ENCODE peak calls at places on chromosomes 11 and 22, in four cellular contexts. H is IMR-90, A is transverse colon, D is spleen. Z is an unnamed sample.

GRCh38 chr11:1200611-1201191 is 22.2 kb upstream of the MUC5B start:
- DNase-seq in A (peak; percentile 8), H (no peak), D (peak; percentile 58), Z (peak; percentile 56)

GRCh38 chr22:39528080-39528661 is 4.4 kb downstream of the RPS19BP1 start:
- DNase-seq in H (no peak), D (peak; percentile 84), A (peak; percentile 41), Z (no peak)

GRCh38 chr22:35195226-35195625 is 62.1 kb upstream of the HMGXB4 start:
- DNase-seq in A (no peak), H (no peak), D (no peak), Z (no peak)

GRCh38 chr11:65204646-65205601 is 23.2 kb downstream of the CAPN1 start:
- DNase-seq in D (peak; percentile 82), H (peak; percentile 13), A (no peak), Z (peak; percentile 98)

GRCh38 chr11:44816761-44817160 is 90.0 kb downstream of the TSPAN18 start:
- DNase-seq in A (no peak), H (no peak), D (peak; percentile 37), Z (no peak)

GRCh38 chr11:5910521-5910920 is 17.5 kb downstream of the OR52E5 start:
- DNase-seq in A (no peak), D (no peak), H (no peak), Z (no peak)

GRCh38 chr11:110518809-110519514 is 89.2 kb downstream of the FDX1 start:
- DNase-seq in H (no peak), D (no peak), A (no peak), Z (no peak)

GRCh38 chr11:77179048-77179447 is 51.0 kb downstream of the MYO7A start:
- DNase-seq in D (no peak), H (no peak), A (no peak), Z (no peak)

GRCh38 chr11:27934830-27935145 is 173.2 kb downstream of the KIF18A start:
- DNase-seq in D (no peak), A (no peak), H (peak; percentile 98), Z (no peak)

GRCh38 chr11:117300301-117300700 is 9.2 kb downstream of the BACE1-AS start:
- DNase-seq in H (peak; percentile 54), D (no peak), A (peak; percentile 23), Z (peak; percentile 79)

GRCh38 chr11:73975479-73975757 is 7.2 kb downstream of the UCP2 start:
- DNase-seq in D (peak; percentile 62), H (no peak), A (no peak), Z (no peak)

GRCh38 chr11:57391546-57391945 is 1.1 kb upstream of the PRG2 start:
- DNase-seq in A (no peak), H (no peak), D (no peak), Z (no peak)

GRCh38 chr11:3203221-3204043 is 15.2 kb downstream of the MRGPRG start:
- DNase-seq in A (no peak), H (no peak), D (peak; percentile 63), Z (peak; percentile 89)

GRCh38 chr11:76574406-76574805 is 96.1 kb downstream of the LRRC32 start:
- DNase-seq in H (peak; percentile 70), D (no peak), A (no peak), Z (no peak)

GRCh38 chr22:44839721-44840120 is 87.3 kb downstream of the ARHGAP8 start:
- DNase-seq in A (no peak), D (no peak), H (no peak), Z (peak; percentile 13)

GRCh38 chr11:117410861-117411725 is 83.4 kb downstream of the CEP164 start:
- DNase-seq in A (no peak), H (no peak), D (no peak), Z (peak; percentile 80)

GRCh38 chr11:2387266-2387982 is 10.3 kb downstream of the CD81 start:
- DNase-seq in A (no peak), H (peak; percentile 52), D (no peak), Z (no peak)

GRCh38 chr11:3614742-3615171 is 27.0 kb downstream of the ART5 start:
- DNase-seq in D (peak; percentile 75), A (peak; percentile 11), H (no peak), Z (no peak)

GRCh38 chr22:26674211-26675190 is 17.1 kb downstream of the MIAT start:
- DNase-seq in H (no peak), D (peak; percentile 84), A (peak; percentile 19), Z (no peak)

DNA sequence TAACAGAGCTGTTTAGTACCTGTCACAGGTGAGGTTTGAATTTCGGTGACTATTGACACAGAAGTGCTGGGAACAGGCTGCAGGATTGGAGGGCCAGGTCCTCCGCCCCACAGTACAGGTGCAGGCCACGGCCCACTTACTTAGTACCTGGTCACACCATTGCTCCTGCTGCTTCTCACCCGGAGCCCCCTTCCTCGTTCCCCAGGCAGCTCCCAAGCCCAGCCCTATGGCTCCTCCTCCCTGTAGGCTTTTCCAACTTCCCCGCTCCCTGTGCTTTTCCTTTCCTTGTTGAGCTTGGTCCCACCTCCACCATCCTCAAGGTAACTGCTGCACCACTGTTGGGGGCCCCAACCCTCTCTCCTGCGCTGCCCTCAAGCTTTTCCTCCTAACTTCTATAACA is 27.9 kb upstream of the ANO1 start:
- DNase-seq in A (no peak), D (no peak), H (no peak), Z (no peak)
- H3K27me3 ChIP-seq in A (peaks cover 29% of the 10 kb centered on the region), D (no peaks in the 10 kb centered on the region), H (peaks cover 3% of the 10 kb centered on the region), Z (no peaks in the 10 kb centered on the region)

GRCh38 chr11:47130541-47130940 is 46.1 kb downstream of the ARFGAP2 start:
- DNase-seq in D (no peak), A (no peak), H (no peak), Z (peak; percentile 63)
- H3K27me3 ChIP-seq in D (no peaks in the 10 kb centered on the region), A (no peaks in the 10 kb centered on the region), H (no peaks in the 10 kb centered on the region), Z (no peaks in the 10 kb centered on the region)

GRCh38 chr22:20439556-20439927 is 1.9 kb upstream of the SCARF2 start:
- DNase-seq in A (no peak), H (no peak), D (peak; percentile 15), Z (no peak)
- H3K27me3 ChIP-seq in A (peaks cover 42% of the 10 kb centered on the region), H (no peaks in the 10 kb centered on the region), D (peaks cover 29% of the 10 kb centered on the region), Z (peaks cover 35% of the 10 kb centered on the region)

GRCh38 chr11:115505165-115505564 is 950 bp upstream of the CADM1 start:
- DNase-seq in A (no peak), H (no peak), D (no peak), Z (peak; percentile 30)
- H3K27me3 ChIP-seq in A (peaks cover 76% of the 10 kb centered on the region), H (peaks cover 13% of the 10 kb centered on the region), D (peaks cover 28% of the 10 kb centered on the region), Z (peaks cover 48% of the 10 kb centered on the region)

GRCh38 chr11:33373636-33374035 is 116.5 kb downstream of the HIPK3 start:
- DNase-seq in A (no peak), H (peak; percentile 22), D (no peak), Z (no peak)
- H3K27me3 ChIP-seq in A (peaks cover 61% of the 10 kb centered on the region), H (peaks cover 2% of the 10 kb centered on the region), D (peaks cover 17% of the 10 kb centered on the region), Z (peaks cover 28% of the 10 kb centered on the region)

DNA sequence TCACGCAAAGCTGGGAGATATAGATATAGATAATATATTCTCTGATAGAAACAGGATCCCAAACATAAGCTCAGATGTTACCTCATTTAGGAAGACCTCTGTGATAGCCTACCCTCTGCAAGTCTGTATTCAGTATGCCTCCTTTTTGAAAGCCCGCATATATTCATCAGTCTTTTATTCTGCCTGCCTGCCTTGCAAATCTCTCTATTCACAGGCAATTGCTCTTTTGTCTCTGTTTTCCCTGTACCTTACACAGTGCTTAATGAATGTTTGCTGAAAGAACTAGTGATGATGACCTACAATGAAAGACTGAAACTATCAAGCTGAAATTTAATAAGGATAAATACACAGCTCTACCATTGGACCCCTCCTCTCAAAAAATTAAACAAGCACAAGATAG is 18.4 kb downstream of the DEUP1 start:
- DNase-seq in D (no peak), H (no peak), A (no peak), Z (no peak)
- H3K27me3 ChIP-seq in D (no peaks in the 10 kb centered on the region), H (no peaks in the 10 kb centered on the region), A (no peaks in the 10 kb centered on the region), Z (no peaks in the 10 kb centered on the region)

GRCh38 chr11:19646921-19647320 is 65.7 kb upstream of the NAV2 start:
- DNase-seq in H (peak; percentile 93), D (no peak), A (no peak), Z (no peak)
- H3K27me3 ChIP-seq in H (peaks cover 15% of the 10 kb centered on the region), D (no peaks in the 10 kb centered on the region), A (no peaks in the 10 kb centered on the region), Z (no peaks in the 10 kb centered on the region)

GRCh38 chr22:38456272-38456837 is 1.4 kb upstream of the KCNJ4 start:
- DNase-seq in D (no peak), A (no peak), H (no peak), Z (peak; percentile 54)

GRCh38 chr22:38455063-38455529 is at the start of gene KCNJ4:
- DNase-seq in D (no peak), H (no peak), A (no peak), Z (peak; percentile 85)

GRCh38 chr22:38455530-38456271 is 702 bp upstream of the KCNJ4 start:
- DNase-seq in A (no peak), D (no peak), H (peak; percentile 26), Z (peak; percentile 97)

GRCh38 chr22:38454361-38455062 is 487 bp downstream of the KCNJ4 start:
- DNase-seq in A (no peak), H (no peak), D (no peak), Z (peak; percentile 86)

GRCh38 chr22:38456841-38457699 is 2.1 kb upstream of the KCNJ4 start:
- DNase-seq in D (no peak), H (no peak), A (no peak), Z (no peak)
- H3K27me3 ChIP-seq in D (peaks cover 48% of the 10 kb centered on the region), H (peaks cover 84% of the 10 kb centered on the region), A (peaks cover 95% of the 10 kb centered on the region), Z (peaks cover 52% of the 10 kb centered on the region)

Z was measured in H7.